ENCODE peak calls at places on chromosomes 16 and 17, in four cellular contexts. W is mammary epithelial cell, I is Karpas-422, S is H1. K is an unnamed sample.
A peak's percentile ranks its signal among the peaks of the same experiment; 100 is the strongest.

GRCh38 chr17:17944743-17945142 is 27.5 kb downstream of the TOM1L2 start:
- DNase-seq in W (no peak), I (no peak), S (no peak), K (no peak)

GRCh38 chr17:42906772-42907171 is 6.2 kb downstream of the G6PC1 start:
- DNase-seq in W (no peak), I (no peak), S (no peak), K (no peak)

GRCh38 chr16:16881771-16882170 is 502.8 kb downstream of the NPIPA7 start:
- DNase-seq in W (no peak), I (no peak), S (no peak), K (no peak)

GRCh38 chr16:2611499-2611862 is 70.8 kb upstream of the KCTD5 start:
- DNase-seq in W (no peak), I (no peak), S (no peak), K (no peak)

GRCh38 chr16:10954903-10955302 is 10.5 kb downstream of the CLEC16A start:
- DNase-seq in W (no peak), I (no peak), S (no peak), K (no peak)

GRCh38 chr16:79089735-79090284 is 510.7 kb downstream of the MAF start:
- DNase-seq in W (no peak), I (no peak), S (no peak), K (peak; percentile 93)

GRCh38 chr17:692116-692515 is 22.5 kb downstream of the VPS53 start:
- DNase-seq in W (peak; percentile 79), I (no peak), S (no peak), K (no peak)

GRCh38 chr16:68166264-68166663 is 69.7 kb downstream of the ESRP2 start:
- DNase-seq in W (no peak), I (peak; percentile 66), S (no peak), K (no peak)

GRCh38 chr17:59899099-59899498 is 6.2 kb downstream of the RPS6KB1 start:
- DNase-seq in W (no peak), I (no peak), S (no peak), K (peak; percentile 10)

GRCh38 chr17:61201211-61201610 is 198.4 kb upstream of the TBX2 start:
- DNase-seq in W (peak; percentile 10), I (no peak), S (no peak), K (no peak)

GRCh38 chr17:47618416-47618815 is 31.3 kb upstream of the KPNB1 start:
- DNase-seq in W (no peak), I (no peak), S (no peak), K (no peak)

GRCh38 chr16:31064882-31065461 is 9.1 kb downstream of the ZNF668 start:
- DNase-seq in W (peak; percentile 79), I (no peak), S (no peak), K (no peak)

GRCh38 chr16:4612977-4613635 is 1.6 kb downstream of the UBALD1 start:
- DNase-seq in W (peak; percentile 69), I (no peak), S (no peak), K (no peak)

GRCh38 chr17:82014432-82014831 is 8.2 kb downstream of the CENPX start:
- DNase-seq in W (no peak), I (no peak), S (no peak), K (no peak)
- H3K9ac ChIP-seq in W (no peak overlapping the region), I (no peak overlapping the region), S (no peak overlapping the region), K (no peak overlapping the region)

GRCh38 chr17:74986206-74986576 is 1.2 kb upstream of the CDR2L start:
- DNase-seq in W (no peak), I (no peak), S (no peak), K (no peak)
- H3K4me2 ChIP-seq in W (no peak overlapping the region), I (no peak overlapping the region), S (peak overlapping the region; percentile 84), K (no peak overlapping the region)

GRCh38 chr16:88455610-88456355 is 2.7 kb downstream of the ZFPM1 start:
- DNase-seq in W (peak; percentile 43), I (no peak), S (no peak), K (peak; percentile 75)
- H3K9ac ChIP-seq in W (no peak overlapping the region), I (peak overlapping the region; percentile 37), S (no peak overlapping the region), K (peak overlapping the region; percentile 61)

GRCh38 chr17:77190561-77190960 is 49.8 kb downstream of the SEC14L1 start:
- DNase-seq in W (no peak), I (no peak), S (no peak), K (no peak)

GRCh38 chr17:77186141-77186604 is 45.4 kb downstream of the SEC14L1 start:
- DNase-seq in W (no peak), I (no peak), S (no peak), K (peak; percentile 50)

GRCh38 chr17:77191266-77191665 is 50.5 kb downstream of the SEC14L1 start:
- DNase-seq in W (no peak), I (no peak), S (no peak), K (no peak)

GRCh38 chr17:77189148-77189547 is 48.4 kb downstream of the SEC14L1 start:
- DNase-seq in W (no peak), I (no peak), S (no peak), K (no peak)

DNA sequence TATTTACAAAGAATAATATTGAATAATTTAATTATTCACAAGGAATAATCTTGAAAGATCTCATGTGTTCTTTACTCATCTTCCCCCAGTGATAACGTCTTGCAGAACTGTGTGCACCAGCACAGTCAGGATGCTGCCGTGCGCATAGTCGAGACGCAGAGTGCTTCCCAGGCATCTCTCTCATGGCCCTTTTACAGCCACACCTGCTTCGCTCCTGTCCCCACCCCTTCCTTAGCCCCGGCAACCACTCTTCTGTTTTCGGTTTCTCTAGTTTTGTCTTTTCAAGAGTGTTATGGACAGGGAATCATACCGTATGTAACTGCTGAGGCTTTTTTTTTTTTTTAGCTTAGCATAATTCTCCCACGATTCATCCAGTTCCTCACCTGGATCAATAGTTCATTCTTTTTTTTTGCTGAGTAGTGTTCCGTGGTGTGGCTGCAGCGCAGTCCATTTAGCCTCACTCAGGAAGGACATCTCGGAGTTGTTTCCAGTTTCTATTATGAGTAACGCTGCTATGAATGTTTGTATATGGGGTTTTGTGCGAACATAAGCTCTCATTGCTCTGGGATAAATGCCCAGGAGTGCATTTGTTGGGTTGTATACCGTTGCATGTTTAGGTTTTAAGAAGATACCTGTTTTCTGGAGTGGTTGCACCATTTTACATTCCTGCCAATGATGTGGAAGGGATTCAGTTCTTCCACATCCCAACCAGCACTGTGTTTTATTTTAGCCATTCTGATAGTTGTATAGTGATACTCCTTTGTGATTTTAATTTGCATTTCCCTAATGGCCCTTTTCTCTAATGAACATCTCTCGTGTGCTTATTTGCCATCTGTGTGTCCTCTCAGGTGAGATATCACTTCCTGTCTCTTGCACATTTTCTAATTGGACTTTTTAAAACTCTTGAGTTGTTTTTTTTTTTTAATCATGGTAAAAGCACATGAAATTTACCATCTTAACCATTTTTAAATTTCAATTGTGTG is 47.6 kb downstream of the SEC14L1 start:
- DNase-seq in W (peak; percentile 59), I (peak; percentile 76), S (no peak), K (no peak)
- H3K4me2 ChIP-seq in W (no peak overlapping the region), I (peak overlapping the region; percentile 73), S (no peak overlapping the region), K (no peak overlapping the region)

DNA sequence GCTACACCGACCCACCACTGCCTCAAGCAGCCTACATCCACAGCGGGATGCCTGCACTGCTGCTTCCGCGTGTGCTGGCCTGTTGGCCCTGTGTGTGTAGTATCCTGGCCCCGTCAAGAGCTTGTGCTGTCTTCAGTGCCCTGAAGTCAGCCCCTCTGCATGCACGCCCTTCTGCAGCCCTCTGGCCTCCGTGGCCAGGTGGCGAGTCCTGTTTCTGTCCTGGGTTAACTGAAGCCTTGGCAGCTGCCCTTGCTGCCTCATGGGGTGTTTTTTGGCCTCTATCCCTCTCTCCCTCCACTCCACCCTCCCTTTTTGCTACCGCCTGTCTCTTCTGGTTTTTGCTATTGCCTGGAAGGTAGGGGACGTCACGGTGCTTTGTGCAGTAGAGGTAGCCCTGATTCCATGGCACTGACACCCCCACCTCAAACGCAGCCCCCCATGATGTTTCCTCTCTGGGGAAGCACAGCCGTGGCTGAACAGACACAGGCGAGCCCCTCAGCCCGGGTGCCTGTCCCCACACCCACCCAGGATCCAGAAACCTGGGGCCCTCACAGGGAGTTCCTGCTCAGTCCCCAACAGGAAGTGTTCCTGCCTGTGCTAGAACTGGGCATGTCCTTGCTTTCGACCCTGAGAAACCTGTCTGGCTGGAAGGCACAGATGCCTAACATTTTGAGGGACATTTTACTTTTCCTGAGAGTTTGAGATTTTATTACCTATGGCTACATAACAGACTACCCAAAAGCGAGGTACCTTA is 18.8 kb upstream of the AMZ2 start:
- DNase-seq in W (no peak), I (no peak), S (no peak), K (no peak)
- H3K9ac ChIP-seq in W (no peak overlapping the region), I (peak overlapping the region; percentile 10), S (no peak overlapping the region), K (no peak overlapping the region)

GRCh38 chr17:4332296-4332970 is 34.0 kb downstream of the UBE2G1 start:
- DNase-seq in W (peak; percentile 42), I (no peak), S (no peak), K (no peak)

GRCh38 chr17:4334776-4335175 is 31.7 kb downstream of the UBE2G1 start:
- DNase-seq in W (no peak), I (no peak), S (no peak), K (no peak)

GRCh38 chr17:4335185-4335584 is 31.3 kb downstream of the UBE2G1 start:
- DNase-seq in W (no peak), I (no peak), S (no peak), K (no peak)

GRCh38 chr17:4333041-4333440 is 33.4 kb downstream of the UBE2G1 start:
- DNase-seq in W (no peak), I (no peak), S (no peak), K (no peak)

DNA sequence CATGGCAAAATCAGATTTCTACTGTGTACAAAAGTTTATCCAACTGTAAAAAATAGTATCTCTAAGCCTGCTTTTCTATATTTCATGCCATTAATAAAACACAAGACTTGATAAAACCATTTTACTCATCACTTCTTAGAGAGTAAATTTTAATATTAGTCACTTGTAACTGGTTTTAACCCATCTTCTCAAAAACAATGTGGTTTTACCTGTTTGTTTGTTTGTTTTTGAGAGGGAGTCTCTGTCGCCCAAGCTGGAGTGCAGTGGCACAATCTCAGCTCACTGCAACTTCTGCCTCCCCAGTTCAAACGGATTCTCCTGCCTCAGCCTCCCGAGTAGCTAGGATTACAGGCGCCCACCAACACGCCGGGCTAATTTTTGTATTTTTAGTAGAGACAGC is 32.1 kb downstream of the UBE2G1 start:
- DNase-seq in W (no peak), I (no peak), S (no peak), K (no peak)
- H3K4me2 ChIP-seq in W (no peak overlapping the region), I (no peak overlapping the region), S (no peak overlapping the region), K (no peak overlapping the region)